ENCODE peak calls at places on chromosome 14, in ten cellular contexts. L is keratinocyte; E is GM12892; Y is anterior cingulate cortex; G is activated T-helper 1 cell treated with Interleukin-2 at 50 U/mL for 16 hours; N is hypothalamus; O is activated CD8-positive, alpha-beta memory T cell treated with anti-CD3 and anti-CD28 coated beads for 4 hours; J is stimulated activated naive CD4-positive, alpha-beta T cell; P is GM13977; H is foreskin fibroblast. B is an unnamed sample.

GRCh38 chr14:85165091-85165490 is 364.9 kb upstream of the FLRT2 start:
- DNase-seq in H (no peak), P (no peak), O (no peak), Y (no peak), N (no peak), J (no peak), G (no peak), E (no peak), L (no peak), B (no peak)

GRCh38 chr14:83300454-83301064 is 1766.9 kb upstream of the SEL1L start:
- DNase-seq in H (peak; percentile 60), G (no peak), P (peak; percentile 4), N (no peak), J (no peak), O (no peak), L (no peak), Y (no peak), E (no peak), B (no peak)

GRCh38 chr14:58882577-58883018 is 244.8 kb downstream of the DACT1 start:
- DNase-seq in H (peak; percentile 58), L (no peak), N (no peak), O (no peak), E (no peak), Y (no peak), P (no peak), J (no peak), G (no peak), B (peak; percentile 77)

GRCh38 chr14:52020866-52021717 is 31.7 kb downstream of the RTRAF start:
- DNase-seq in H (no peak), Y (no peak), L (no peak), P (no peak), E (no peak), G (no peak), J (no peak), O (no peak), N (no peak), B (no peak)

GRCh38 chr14:62645649-62646048 is 399.6 kb downstream of the KCNH5 start:
- DNase-seq in O (no peak), N (no peak), Y (no peak), E (no peak), L (no peak), H (peak; percentile 23), P (no peak), J (no peak), G (no peak), B (peak; percentile 22)

GRCh38 chr14:89755816-89756215 is 198.7 kb downstream of the EFCAB11 start:
- DNase-seq in H (no peak), J (no peak), Y (no peak), E (no peak), L (no peak), P (no peak), N (no peak), O (no peak), G (no peak), B (no peak)

GRCh38 chr14:52338282-52338681 is 24.2 kb downstream of the PTGER2 start:
- DNase-seq in N (no peak), G (no peak), O (no peak), H (peak; percentile 82), Y (no peak), L (no peak), E (no peak), J (no peak), P (no peak), B (peak; percentile 70)

GRCh38 chr14:104116544-104117340 is 21.6 kb upstream of the KIF26A start:
- DNase-seq in L (no peak), N (no peak), J (no peak), Y (no peak), O (no peak), H (no peak), G (no peak), E (no peak), P (no peak), B (peak; percentile 6)

GRCh38 chr14:101681795-101682194 is 79.7 kb upstream of the PPP2R5C start:
- DNase-seq in Y (no peak), P (no peak), J (no peak), L (no peak), O (no peak), E (no peak), N (no peak), H (no peak), G (no peak), B (no peak)

GRCh38 chr14:59507063-59507751 is 22.9 kb downstream of the JKAMP start:
- DNase-seq in H (peak; percentile 49), Y (peak; percentile 15), O (peak; percentile 15), P (peak; percentile 32), N (peak; percentile 8), J (no peak), E (no peak), G (no peak), L (no peak), B (peak; percentile 63)

GRCh38 chr14:100214768-100215079 is 24.2 kb upstream of the YY1 start:
- DNase-seq in J (no peak), O (no peak), G (no peak), L (no peak), E (no peak), N (no peak), Y (no peak), H (no peak), P (no peak), B (no peak)

GRCh38 chr14:24941719-24942118 is 108.2 kb downstream of the STXBP6 start:
- DNase-seq in J (no peak), N (no peak), E (no peak), Y (no peak), H (no peak), P (no peak), G (no peak), O (no peak), L (no peak), B (no peak)

GRCh38 chr14:31802838-31803237 is 241.6 kb downstream of the NUBPL start:
- DNase-seq in P (no peak), E (no peak), L (no peak), G (no peak), N (no peak), H (no peak), Y (no peak), O (no peak), J (no peak), B (no peak)

GRCh38 chr14:22979748-22980392 is 2.5 kb downstream of the AJUBA start:
- DNase-seq in J (no peak), H (peak; percentile 43), G (no peak), Y (no peak), L (no peak), P (no peak), N (no peak), O (no peak), E (no peak), B (peak; percentile 55)

GRCh38 chr14:52563120-52563519 is 10.5 kb downstream of the GPR137C start:
- DNase-seq in O (no peak), Y (no peak), J (no peak), P (no peak), H (peak; percentile 76), L (no peak), N (no peak), G (no peak), E (no peak), B (peak; percentile 77)

GRCh38 chr14:76917759-76918175 is 91.6 kb downstream of the LRRC74A start:
- DNase-seq in P (no peak), G (no peak), E (no peak), H (peak; percentile 36), J (no peak), N (peak; percentile 76), Y (no peak), O (no peak), L (no peak), B (peak; percentile 39)

GRCh38 chr14:93788307-93788556 is at the start of gene PRIMA1:
- DNase-seq in J (no peak), L (no peak), H (no peak), E (no peak), N (no peak), Y (no peak), O (no peak), P (no peak), G (no peak), B (no peak)

GRCh38 chr14:30291216-30291615 is 267.7 kb upstream of the G2E3 start:
- DNase-seq in L (no peak), P (no peak), O (no peak), G (no peak), H (peak; percentile 66), J (no peak), Y (no peak), N (no peak), E (no peak), B (peak; percentile 63)

GRCh38 chr14:36397357-36397756 is 76.9 kb upstream of the MBIP start:
- DNase-seq in L (no peak), N (no peak), J (no peak), P (no peak), E (no peak), H (no peak), Y (no peak), O (no peak), G (no peak), B (no peak)

GRCh38 chr14:46496409-46496808 is 155.2 kb downstream of the RPL10L start:
- DNase-seq in E (no peak), L (no peak), G (no peak), Y (no peak), O (no peak), H (no peak), N (no peak), P (no peak), J (no peak), B (no peak)

GRCh38 chr14:55706893-55707292 is 126.9 kb downstream of the KTN1 start:
- DNase-seq in N (no peak), P (no peak), H (peak; percentile 37), Y (no peak), L (no peak), O (no peak), E (no peak), G (no peak), J (no peak), B (no peak)

GRCh38 chr14:74571441-74571841 is 40.6 kb downstream of the LTBP2 start:
- DNase-seq in Y (no peak), G (no peak), N (no peak), J (no peak), L (no peak), O (no peak), P (no peak), E (no peak), H (no peak), B (peak; percentile 37)

GRCh38 chr14:73461478-73462077 is 3.2 kb upstream of the NUMB start:
- DNase-seq in L (no peak), J (no peak), G (no peak), P (no peak), H (no peak), Y (no peak), O (no peak), N (no peak), E (no peak), B (no peak)

GRCh38 chr14:69077841-69078240 is 75.1 kb downstream of the DCAF5 start:
- DNase-seq in O (no peak), E (no peak), J (no peak), P (no peak), H (peak; percentile 84), L (no peak), G (no peak), Y (no peak), N (no peak), B (peak; percentile 73)

GRCh38 chr14:53908416-53908815 is 48.2 kb downstream of the BMP4 start:
- DNase-seq in J (no peak), Y (no peak), G (no peak), E (no peak), O (no peak), P (no peak), H (no peak), N (no peak), L (no peak), B (no peak)